ENCODE peak calls at places on chromosomes 6 and 20, in seven cellular contexts. J, K, N, B, M, W and I are unnamed samples.

GRCh38 chr20:51861726-51862466 is 59.6 kb upstream of the SALL4 start:
- DNase-seq in J (no peak), K (no peak), N (no peak), B (no peak), M (no peak), W (no peak), I (no peak)

GRCh38 chr20:8795404-8795803 is 273.5 kb upstream of the PLCB4 start:
- DNase-seq in J (no peak), K (no peak), N (no peak), B (no peak), M (no peak), W (no peak), I (no peak)

GRCh38 chr20:47535088-47535487 is 33.4 kb downstream of the NCOA3 start:
- DNase-seq in J (no peak), K (no peak), N (no peak), B (no peak), M (no peak), W (no peak), I (no peak)

GRCh38 chr6:52754443-52754842 is 8.8 kb downstream of the GSTA2 start:
- DNase-seq in J (no peak), K (no peak), N (no peak), B (no peak), M (no peak), W (no peak), I (no peak)

GRCh38 chr6:152267967-152268845 is 369.0 kb downstream of the SYNE1 start:
- DNase-seq in J (no peak), K (no peak), N (no peak), B (no peak), M (no peak), W (no peak), I (no peak)

GRCh38 chr20:38536310-38536709 is 44.7 kb upstream of the ADIG start:
- DNase-seq in J (no peak), K (no peak), N (no peak), B (no peak), M (no peak), W (peak), I (peak)

GRCh38 chr20:58870293-58871014 is 17.9 kb downstream of the GNAS start:
- DNase-seq in J (no peak), K (peak), N (no peak), B (peak), M (peak), W (peak), I (no peak)

GRCh38 chr6:90739339-90739738 is 152.5 kb upstream of the MAP3K7 start:
- DNase-seq in J (no peak), K (no peak), N (no peak), B (no peak), M (no peak), W (no peak), I (no peak)

GRCh38 chr20:61966492-61967244 is 99.0 kb downstream of the TAF4 start:
- DNase-seq in J (no peak), K (no peak), N (no peak), B (no peak), M (no peak), W (no peak), I (no peak)

GRCh38 chr6:137964876-137965275 is 97.8 kb downstream of the TNFAIP3 start:
- DNase-seq in J (no peak), K (no peak), N (no peak), B (no peak), M (no peak), W (no peak), I (no peak)

GRCh38 chr6:37289931-37290330 is 32.0 kb upstream of the TMEM217 start:
- DNase-seq in J (no peak), K (no peak), N (no peak), B (no peak), M (no peak), W (no peak), I (no peak)

GRCh38 chr6:158003910-158004695 is 22.4 kb downstream of the SYNJ2 start:
- DNase-seq in J (no peak), K (no peak), N (no peak), B (no peak), M (no peak), W (no peak), I (no peak)